ENCODE peak calls at places on chromosomes 16 and 17, in seven cellular contexts. One of them, this sample, is unnamed. For H3K36me3, the result is how much of the 10 kb centered on the place peaks cover.

GRCh38 chr17:36212958-36213357 is 2.1 kb downstream of the CCL4L2 start:
- DNase-seq in psoas muscle: no peak
- DNase-seq in IMR-90: no peak
- DNase-seq in right lobe of liver: no peak
- DNase-seq in tibial nerve: no peak
- DNase-seq in heart left ventricle: no peak
- DNase-seq in BJ: no peak
- DNase-seq in this sample: no peak

GRCh38 chr17:69470702-69471101 is 56.2 kb downstream of the MAP2K6 start:
- DNase-seq in psoas muscle: no peak
- DNase-seq in IMR-90: no peak
- DNase-seq in right lobe of liver: no peak
- DNase-seq in tibial nerve: no peak
- DNase-seq in heart left ventricle: no peak
- DNase-seq in BJ: no peak
- DNase-seq in this sample: no peak

GRCh38 chr16:6335072-6335471 is 997.6 kb upstream of the RBFOX1 start:
- DNase-seq in psoas muscle: no peak
- DNase-seq in IMR-90: no peak
- DNase-seq in right lobe of liver: no peak
- DNase-seq in tibial nerve: no peak
- DNase-seq in heart left ventricle: no peak
- DNase-seq in BJ: no peak
- DNase-seq in this sample: no peak

GRCh38 chr16:67155305-67156145 is 4.2 kb downstream of the TRADD start:
- DNase-seq in psoas muscle: peak
- DNase-seq in IMR-90: peak
- DNase-seq in right lobe of liver: peak
- DNase-seq in tibial nerve: peak
- DNase-seq in heart left ventricle: peak
- DNase-seq in BJ: no peak
- DNase-seq in this sample: peak

GRCh38 chr16:69260019-69260418 is 51.1 kb upstream of the VPS4A start:
- DNase-seq in psoas muscle: no peak
- DNase-seq in IMR-90: no peak
- DNase-seq in right lobe of liver: no peak
- DNase-seq in tibial nerve: no peak
- DNase-seq in heart left ventricle: no peak
- DNase-seq in BJ: no peak
- DNase-seq in this sample: no peak

GRCh38 chr17:68489919-68490318 is 22.3 kb upstream of the PRKAR1A start:
- DNase-seq in psoas muscle: peak
- DNase-seq in IMR-90: no peak
- DNase-seq in right lobe of liver: no peak
- DNase-seq in tibial nerve: no peak
- DNase-seq in heart left ventricle: no peak
- DNase-seq in BJ: no peak
- DNase-seq in this sample: no peak

GRCh38 chr16:73052441-73053030 is 4.6 kb upstream of the ZFHX3 start:
- DNase-seq in psoas muscle: no peak
- DNase-seq in IMR-90: no peak
- DNase-seq in right lobe of liver: no peak
- DNase-seq in tibial nerve: no peak
- DNase-seq in heart left ventricle: no peak
- DNase-seq in BJ: no peak
- DNase-seq in this sample: no peak

GRCh38 chr16:88978608-88979346 is 1.8 kb upstream of the CBFA2T3 start:
- DNase-seq in psoas muscle: no peak
- DNase-seq in IMR-90: no peak
- DNase-seq in right lobe of liver: no peak
- DNase-seq in tibial nerve: no peak
- DNase-seq in heart left ventricle: no peak
- DNase-seq in BJ: no peak
- DNase-seq in this sample: no peak

GRCh38 chr16:74874912-74875311 is 100.3 kb upstream of the FA2H start:
- DNase-seq in psoas muscle: no peak
- DNase-seq in IMR-90: no peak
- DNase-seq in right lobe of liver: no peak
- DNase-seq in tibial nerve: no peak
- DNase-seq in heart left ventricle: peak
- DNase-seq in BJ: no peak
- DNase-seq in this sample: no peak

GRCh38 chr17:17605083-17605746 is 13.7 kb upstream of the PEMT start:
- DNase-seq in psoas muscle: no peak
- DNase-seq in IMR-90: no peak
- DNase-seq in right lobe of liver: no peak
- DNase-seq in tibial nerve: no peak
- DNase-seq in heart left ventricle: no peak
- DNase-seq in BJ: no peak
- DNase-seq in this sample: no peak

GRCh38 chr17:742147-742793 is 9.8 kb downstream of the GEMIN4 start:
- DNase-seq in psoas muscle: no peak
- DNase-seq in IMR-90: no peak
- DNase-seq in right lobe of liver: no peak
- DNase-seq in tibial nerve: no peak
- DNase-seq in heart left ventricle: no peak
- DNase-seq in BJ: no peak
- DNase-seq in this sample: no peak

GRCh38 chr16:12484987-12485386 is 318.7 kb downstream of the CPPED1 start:
- DNase-seq in psoas muscle: no peak
- DNase-seq in IMR-90: no peak
- DNase-seq in right lobe of liver: no peak
- DNase-seq in tibial nerve: no peak
- DNase-seq in heart left ventricle: no peak
- DNase-seq in BJ: no peak
- DNase-seq in this sample: no peak

GRCh38 chr17:14228903-14229302 is 7.8 kb downstream of the CDRT15 start:
- DNase-seq in psoas muscle: no peak
- DNase-seq in IMR-90: peak
- DNase-seq in right lobe of liver: no peak
- DNase-seq in tibial nerve: no peak
- DNase-seq in heart left ventricle: no peak
- DNase-seq in BJ: peak
- DNase-seq in this sample: no peak

GRCh38 chr16:53266156-53266555 is 168.1 kb upstream of the RBL2 start:
- DNase-seq in psoas muscle: no peak
- DNase-seq in IMR-90: no peak
- DNase-seq in right lobe of liver: no peak
- DNase-seq in tibial nerve: no peak
- DNase-seq in heart left ventricle: no peak
- DNase-seq in BJ: no peak
- DNase-seq in this sample: no peak

GRCh38 chr17:64641499-64641898 is 20.6 kb downstream of the SMURF2 start:
- DNase-seq in psoas muscle: no peak
- DNase-seq in IMR-90: peak
- DNase-seq in right lobe of liver: no peak
- DNase-seq in tibial nerve: no peak
- DNase-seq in heart left ventricle: no peak
- DNase-seq in BJ: peak
- DNase-seq in this sample: no peak

GRCh38 chr17:57879437-57880085 is 29.7 kb upstream of the MRPS23 start:
- DNase-seq in psoas muscle: peak
- DNase-seq in IMR-90: no peak
- DNase-seq in right lobe of liver: no peak
- DNase-seq in tibial nerve: no peak
- DNase-seq in heart left ventricle: no peak
- DNase-seq in BJ: no peak
- DNase-seq in this sample: no peak

GRCh38 chr16:30357085-30357714 is 2.1 kb upstream of the CD2BP2 start:
- DNase-seq in psoas muscle: peak
- DNase-seq in IMR-90: peak
- DNase-seq in right lobe of liver: no peak
- DNase-seq in tibial nerve: no peak
- DNase-seq in heart left ventricle: no peak
- DNase-seq in BJ: no peak
- DNase-seq in this sample: no peak

GRCh38 chr17:38428643-38429371 is 543 bp downstream of the ARHGAP23 start:
- DNase-seq in psoas muscle: peak
- DNase-seq in IMR-90: peak
- DNase-seq in right lobe of liver: peak
- DNase-seq in tibial nerve: no peak
- DNase-seq in heart left ventricle: peak
- DNase-seq in BJ: no peak
- DNase-seq in this sample: no peak

GRCh38 chr17:50539762-50540440 is 7.1 kb upstream of the SPATA20 start:
- DNase-seq in psoas muscle: no peak
- DNase-seq in IMR-90: no peak
- DNase-seq in right lobe of liver: peak
- DNase-seq in tibial nerve: no peak
- DNase-seq in heart left ventricle: no peak
- DNase-seq in BJ: no peak
- DNase-seq in this sample: peak

GRCh38 chr17:48054238-48055185 is 6.4 kb downstream of the NFE2L1 start:
- DNase-seq in psoas muscle: peak
- DNase-seq in IMR-90: peak
- DNase-seq in right lobe of liver: peak
- DNase-seq in tibial nerve: peak
- DNase-seq in heart left ventricle: peak
- DNase-seq in BJ: peak
- DNase-seq in this sample: peak

GRCh38 chr17:78263063-78263735 is 31.8 kb downstream of the TMEM235 start:
- DNase-seq in psoas muscle: peak
- DNase-seq in IMR-90: no peak
- DNase-seq in right lobe of liver: peak
- DNase-seq in tibial nerve: no peak
- DNase-seq in heart left ventricle: peak
- DNase-seq in BJ: no peak
- DNase-seq in this sample: no peak

GRCh38 chr16:1158456-1159324 is 5.8 kb downstream of the CACNA1H start:
- DNase-seq in psoas muscle: peak
- DNase-seq in IMR-90: peak
- DNase-seq in right lobe of liver: no peak
- DNase-seq in tibial nerve: no peak
- DNase-seq in heart left ventricle: peak
- DNase-seq in BJ: no peak
- DNase-seq in this sample: no peak

GRCh38 chr16:71648921-71649320 is 22.9 kb downstream of the MARVELD3 start:
- DNase-seq in psoas muscle: no peak
- DNase-seq in IMR-90: no peak
- DNase-seq in right lobe of liver: no peak
- DNase-seq in tibial nerve: no peak
- DNase-seq in heart left ventricle: no peak
- DNase-seq in BJ: no peak
- DNase-seq in this sample: peak

GRCh38 chr17:7835818-7836595 is 2.0 kb downstream of the KDM6B start:
- DNase-seq in psoas muscle: peak
- DNase-seq in IMR-90: peak
- DNase-seq in right lobe of liver: peak
- DNase-seq in tibial nerve: peak
- DNase-seq in heart left ventricle: peak
- DNase-seq in BJ: no peak
- DNase-seq in this sample: peak

GRCh38 chr17:77543779-77544178 is 403.0 kb downstream of the SEC14L1 start:
- DNase-seq in psoas muscle: no peak
- DNase-seq in IMR-90: no peak
- DNase-seq in right lobe of liver: no peak
- DNase-seq in tibial nerve: no peak
- DNase-seq in heart left ventricle: no peak
- DNase-seq in BJ: no peak
- DNase-seq in this sample: no peak

GRCh38 chr17:77214743-77215142 is 74.0 kb downstream of the SEC14L1 start:
- DNase-seq in psoas muscle: peak
- DNase-seq in IMR-90: peak
- DNase-seq in right lobe of liver: no peak
- DNase-seq in tibial nerve: no peak
- DNase-seq in heart left ventricle: no peak
- DNase-seq in BJ: no peak
- DNase-seq in this sample: peak

GRCh38 chr16:2366660-2367309 is 26.3 kb upstream of the ABCA3 start:
- DNase-seq in psoas muscle: no peak
- DNase-seq in IMR-90: no peak
- DNase-seq in right lobe of liver: no peak
- DNase-seq in tibial nerve: no peak
- DNase-seq in heart left ventricle: no peak
- DNase-seq in BJ: no peak
- DNase-seq in this sample: no peak

GRCh38 chr16:81971853-81972252 is 39.4 kb downstream of the SDR42E1 start:
- DNase-seq in psoas muscle: no peak
- DNase-seq in IMR-90: no peak
- DNase-seq in right lobe of liver: no peak
- DNase-seq in tibial nerve: no peak
- DNase-seq in heart left ventricle: no peak
- DNase-seq in BJ: no peak
- DNase-seq in this sample: no peak

DNA sequence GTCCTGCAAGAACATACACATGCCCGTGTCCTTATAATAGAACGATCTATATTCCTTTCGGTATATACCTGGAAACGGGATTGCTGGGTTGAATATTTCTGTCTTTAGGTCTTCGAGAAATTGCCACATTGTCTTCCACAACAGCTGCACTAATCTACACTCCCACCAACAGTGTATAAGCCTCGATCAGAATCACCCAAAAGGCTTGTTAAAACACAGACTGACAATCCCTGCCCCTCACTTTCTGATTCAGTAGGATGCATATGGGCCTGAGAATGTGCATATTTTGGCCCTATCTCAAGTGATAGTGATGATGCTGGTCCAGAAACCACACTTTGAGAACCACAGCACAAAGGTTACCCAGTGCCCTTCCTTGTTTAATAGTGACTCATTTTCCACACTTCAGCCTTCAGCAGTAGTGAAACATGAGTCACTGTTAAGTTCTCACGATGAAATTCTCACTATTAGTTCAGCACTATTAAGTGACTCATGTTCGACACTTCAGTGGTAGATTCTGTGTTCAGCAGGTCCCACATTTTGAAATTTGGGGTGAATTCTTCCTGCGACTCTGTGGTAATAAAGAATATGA is 215.6 kb downstream of the GRIN2A start:
- DNase-seq in psoas muscle: no peak
- DNase-seq in IMR-90: no peak
- DNase-seq in right lobe of liver: no peak
- DNase-seq in tibial nerve: no peak
- DNase-seq in heart left ventricle: no peak
- DNase-seq in BJ: no peak
- DNase-seq in this sample: peak
- H3K4me3 ChIP-seq in psoas muscle: no peak
- H3K4me3 ChIP-seq in IMR-90: no peak
- H3K4me3 ChIP-seq in right lobe of liver: no peak
- H3K4me3 ChIP-seq in tibial nerve: no peak
- H3K4me3 ChIP-seq in heart left ventricle: no peak
- H3K4me3 ChIP-seq in BJ: no peak
- H3K4me3 ChIP-seq in this sample: no peak

GRCh38 chr17:4583796-4584124 is 569 bp upstream of the SMTNL2 start:
- DNase-seq in psoas muscle: peak
- DNase-seq in IMR-90: no peak
- DNase-seq in right lobe of liver: no peak
- DNase-seq in tibial nerve: no peak
- DNase-seq in heart left ventricle: no peak
- DNase-seq in BJ: no peak
- DNase-seq in this sample: no peak
- TF ChIP-seq CTCF in psoas muscle: peak
- TF ChIP-seq CTCF in IMR-90: peak
- TF ChIP-seq CTCF in right lobe of liver: peak
- TF ChIP-seq CTCF in tibial nerve: no peak
- TF ChIP-seq CTCF in heart left ventricle: peak
- TF ChIP-seq CTCF in BJ: peak
- TF ChIP-seq CTCF in this sample: no peak

GRCh38 chr16:87366930-87367329 is 16.6 kb downstream of the FBXO31 start:
- DNase-seq in psoas muscle: peak
- DNase-seq in IMR-90: no peak
- DNase-seq in right lobe of liver: no peak
- DNase-seq in tibial nerve: no peak
- DNase-seq in heart left ventricle: no peak
- DNase-seq in BJ: no peak
- DNase-seq in this sample: no peak
- H3K36me3 ChIP-seq in psoas muscle: under half
- H3K36me3 ChIP-seq in IMR-90: under half
- H3K36me3 ChIP-seq in right lobe of liver: under half
- H3K36me3 ChIP-seq in tibial nerve: under half
- H3K36me3 ChIP-seq in heart left ventricle: under half
- H3K36me3 ChIP-seq in BJ: under half
- H3K36me3 ChIP-seq in this sample: under half

GRCh38 chr16:14186954-14187306 is 115.8 kb downstream of the MRTFB start:
- DNase-seq in psoas muscle: no peak
- DNase-seq in IMR-90: no peak
- DNase-seq in right lobe of liver: no peak
- DNase-seq in tibial nerve: no peak
- DNase-seq in heart left ventricle: no peak
- DNase-seq in BJ: no peak
- DNase-seq in this sample: no peak
- H3K4me3 ChIP-seq in psoas muscle: peak
- H3K4me3 ChIP-seq in IMR-90: no peak
- H3K4me3 ChIP-seq in right lobe of liver: no peak
- H3K4me3 ChIP-seq in tibial nerve: peak
- H3K4me3 ChIP-seq in heart left ventricle: peak
- H3K4me3 ChIP-seq in BJ: peak
- H3K4me3 ChIP-seq in this sample: no peak